ENCODE peak calls at places on chromosome 11, in ten cellular contexts. U is hepatocyte; H is IMR-90; T is dorsolateral prefrontal cortex; I is naive thymus-derived CD4-positive, alpha-beta T cell; Q is KBM-7; O is stimulated activated effector memory CD8-positive, alpha-beta T cell treated with anti-CD3 and anti-CD28 coated beads, Interleukin-12 subunit alpha, Interleukin-12 subunit beta, amount 100 ng/mL, for 72 hours; V is BE2C; B is smooth muscle cell of the brain vasculature; X is lung microvascular endothelial cell. P is an unnamed sample.

GRCh38 chr11:110379936-110380335 is 49.8 kb upstream of the FDX1 start:
- DNase-seq in T (no peak), O (no peak), B (no peak), I (no peak), Q (no peak), H (no peak), V (no peak), U (no peak), X (no peak), P (no peak)

GRCh38 chr11:134033696-134034491 is 35.0 kb upstream of the JAM3 start:
- DNase-seq in T (peak), I (peak), B (peak), X (peak), Q (peak), U (peak), H (peak), V (peak), O (peak), P (no peak)

GRCh38 chr11:104148074-104148473 is 15.9 kb downstream of the PDGFD start:
- DNase-seq in O (no peak), V (no peak), Q (no peak), U (no peak), X (peak), I (no peak), T (no peak), B (no peak), H (peak), P (no peak)

GRCh38 chr11:120751550-120751949 is 240.0 kb downstream of the GRIK4 start:
- DNase-seq in Q (no peak), O (no peak), B (no peak), U (no peak), X (no peak), I (no peak), H (no peak), T (peak), V (no peak), P (no peak)

GRCh38 chr11:19351426-19351825 is 110.7 kb upstream of the E2F8 start:
- DNase-seq in U (no peak), I (no peak), B (no peak), T (no peak), V (no peak), H (no peak), X (no peak), O (no peak), Q (no peak), P (no peak)

GRCh38 chr11:4087551-4087950 is 7.0 kb upstream of the RRM1 start:
- DNase-seq in H (peak), X (peak), I (no peak), T (no peak), U (no peak), O (peak), B (no peak), V (no peak), Q (no peak), P (no peak)

GRCh38 chr11:79100093-79100704 is 340.6 kb downstream of the TENM4 start:
- DNase-seq in V (peak), U (peak), B (no peak), O (no peak), Q (peak), X (peak), I (no peak), H (peak), T (no peak), P (no peak)

GRCh38 chr11:83219095-83219494 is 25.6 kb downstream of the ANKRD42 start:
- DNase-seq in I (no peak), H (no peak), U (peak), X (no peak), V (peak), B (no peak), Q (no peak), O (no peak), T (no peak), P (no peak)

GRCh38 chr11:58059011-58059358 is 28.2 kb downstream of the OR6Q1 start:
- DNase-seq in X (peak), B (peak), T (no peak), Q (no peak), H (peak), V (no peak), U (peak), I (no peak), O (no peak), P (no peak)

GRCh38 chr11:35146074-35146521 is 7.1 kb downstream of the CD44 start:
- DNase-seq in O (peak), B (no peak), X (no peak), V (no peak), H (no peak), T (no peak), U (no peak), Q (no peak), I (no peak), P (no peak)

GRCh38 chr11:44174846-44175245 is 79.4 kb downstream of the EXT2 start:
- DNase-seq in H (no peak), O (no peak), Q (no peak), T (no peak), U (no peak), V (no peak), X (no peak), I (no peak), B (no peak), P (no peak)

P was measured in GDM1.